ENCODE peak calls at places on chromosomes 16 and 17, in nine cellular contexts. X, H, C, Q, B, M, A, N and Y are unnamed samples.

GRCh38 chr17:9241774-9242496 is 220.6 kb downstream of the NTN1 start:
- DNase-seq in Q (no peak), N (no peak), M (no peak), H (no peak), A (no peak), X (no peak), C (no peak), B (no peak), Y (no peak)

GRCh38 chr17:45381001-45381400 is 51.7 kb downstream of the ARHGAP27 start:
- DNase-seq in B (no peak), A (no peak), H (no peak), X (no peak), M (no peak), Q (no peak), C (no peak), N (no peak), Y (no peak)

GRCh38 chr16:11377156-11377555 is 31.9 kb downstream of the RMI2 start:
- DNase-seq in C (no peak), Q (no peak), A (no peak), X (no peak), N (no peak), M (no peak), B (no peak), H (no peak), Y (no peak)

GRCh38 chr16:72609933-72610332 is 438.0 kb upstream of the PMFBP1 start:
- DNase-seq in Q (no peak), A (no peak), M (no peak), H (no peak), C (no peak), X (no peak), B (no peak), N (no peak), Y (no peak)

GRCh38 chr16:52095466-52095865 is 451.5 kb downstream of the TOX3 start:
- DNase-seq in A (no peak), N (no peak), X (no peak), M (no peak), C (no peak), Q (no peak), H (no peak), B (no peak), Y (no peak)

GRCh38 chr17:8832711-8833352 is 33.7 kb upstream of the MFSD6L start:
- DNase-seq in X (no peak), N (no peak), Q (no peak), B (no peak), C (no peak), M (peak; percentile 66), H (no peak), A (no peak), Y (no peak)

GRCh38 chr16:20938426-20938825 is 37.9 kb downstream of the LYRM1 start:
- DNase-seq in M (no peak), X (no peak), Q (peak; percentile 36), H (no peak), B (no peak), A (peak; percentile 29), C (no peak), N (peak; percentile 49), Y (no peak)

GRCh38 chr17:38864636-38865398 is 5.0 kb upstream of the LASP1 start:
- DNase-seq in B (no peak), H (no peak), Q (no peak), N (peak; percentile 65), X (no peak), M (no peak), A (peak; percentile 23), C (no peak), Y (no peak)

GRCh38 chr17:63497708-63498483 is 21.0 kb downstream of the ACE start:
- DNase-seq in N (no peak), A (peak; percentile 47), C (no peak), M (no peak), H (no peak), X (no peak), B (no peak), Q (no peak), Y (no peak)

GRCh38 chr16:70577256-70577698 is 53.7 kb downstream of the SF3B3 start:
- DNase-seq in H (peak; percentile 59), M (no peak), C (no peak), N (peak; percentile 87), A (peak; percentile 74), B (peak; percentile 93), X (no peak), Q (peak; percentile 55), Y (peak; percentile 50)

GRCh38 chr17:74750039-74750326 is 1.6 kb downstream of the NHERF1 start:
- DNase-seq in C (no peak), M (no peak), B (no peak), H (no peak), N (no peak), A (no peak), Q (no peak), X (no peak), Y (no peak)

GRCh38 chr17:36586138-36586537 is 5.5 kb upstream of the DHRS11 start:
- DNase-seq in B (no peak), Q (no peak), X (no peak), M (no peak), N (no peak), C (no peak), A (no peak), H (no peak), Y (no peak)

GRCh38 chr17:21174719-21175118 is 39.2 kb downstream of the TMEM11 start:
- DNase-seq in B (no peak), X (no peak), M (peak; percentile 18), H (no peak), C (no peak), Q (no peak), A (no peak), N (no peak), Y (no peak)

GRCh38 chr17:50043290-50044148 is 12.4 kb upstream of the ITGA3 start:
- DNase-seq in B (no peak), H (no peak), X (no peak), M (no peak), C (no peak), A (no peak), N (no peak), Q (no peak), Y (no peak)

GRCh38 chr16:70715113-70715711 is 29.4 kb upstream of the MTSS2 start:
- DNase-seq in Q (peak; percentile 98), B (peak; percentile 99), C (no peak), N (peak; percentile 99), H (peak; percentile 98), M (peak; percentile 68), X (no peak), A (peak; percentile 100), Y (peak; percentile 99)

GRCh38 chr16:56477096-56477878 is 25.9 kb downstream of the OGFOD1 start:
- DNase-seq in N (peak; percentile 92), H (peak; percentile 69), X (no peak), M (no peak), C (no peak), B (peak; percentile 69), Q (peak; percentile 71), A (peak; percentile 81), Y (peak; percentile 53)

GRCh38 chr16:84795338-84796053 is 24.3 kb upstream of the CRISPLD2 start:
- DNase-seq in N (peak; percentile 26), B (no peak), H (peak; percentile 37), C (no peak), X (no peak), M (peak; percentile 79), A (peak; percentile 67), Q (peak; percentile 98), Y (peak; percentile 56)

GRCh38 chr16:31201511-31202401 is 804 bp downstream of the PYCARD start:
- DNase-seq in M (no peak), H (peak; percentile 45), C (no peak), X (peak; percentile 55), B (no peak), N (peak; percentile 17), Q (no peak), A (no peak), Y (no peak)

GRCh38 chr16:89357055-89357454 is 133.3 kb downstream of the ANKRD11 start:
- DNase-seq in A (no peak), C (no peak), N (no peak), H (peak; percentile 59), B (no peak), X (no peak), M (no peak), Q (no peak), Y (no peak)

GRCh38 chr17:1882836-1883235 is 53.0 kb downstream of the RPA1 start:
- DNase-seq in Q (no peak), B (no peak), C (no peak), A (peak; percentile 55), N (peak; percentile 49), H (peak; percentile 26), M (peak; percentile 25), X (no peak), Y (no peak)

GRCh38 chr16:46833465-46833810 is 2.5 kb upstream of the C16orf87 start:
- DNase-seq in H (no peak), B (no peak), C (no peak), A (peak; percentile 86), M (no peak), Q (no peak), X (no peak), N (no peak), Y (no peak)

GRCh38 chr17:14580494-14580893 is 279.6 kb downstream of the HS3ST3B1 start:
- DNase-seq in C (no peak), B (no peak), X (no peak), H (no peak), A (no peak), M (no peak), Q (peak; percentile 0), N (no peak), Y (no peak)

GRCh38 chr17:6343191-6343590 is 91.7 kb downstream of the AIPL1 start:
- DNase-seq in B (no peak), A (no peak), Q (no peak), H (no peak), X (no peak), C (no peak), M (no peak), N (no peak), Y (no peak)

GRCh38 chr16:86762035-86762550 is 183.7 kb downstream of the FOXL1 start:
- DNase-seq in B (no peak), N (no peak), C (no peak), A (no peak), H (no peak), X (no peak), M (no peak), Q (no peak), Y (no peak)

GRCh38 chr16:77297996-77298637 is 98.9 kb downstream of the SYCE1L start:
- DNase-seq in C (no peak), N (peak; percentile 33), X (no peak), H (no peak), A (peak; percentile 85), M (no peak), B (no peak), Q (no peak), Y (peak; percentile 51)

GRCh38 chr17:72296456-72296855 is 175.6 kb downstream of the SOX9 start:
- DNase-seq in H (peak; percentile 34), N (peak; percentile 2), X (no peak), B (no peak), Q (peak; percentile 33), C (no peak), A (no peak), M (no peak), Y (no peak)

GRCh38 chr16:15493416-15494181 is 59.2 kb downstream of the BMERB1 start:
- DNase-seq in X (no peak), A (no peak), B (no peak), M (no peak), H (no peak), N (peak; percentile 83), Q (peak; percentile 36), C (no peak), Y (no peak)

GRCh38 chr17:67095803-67096202 is 51.4 kb downstream of the CACNG1 start:
- DNase-seq in M (no peak), A (no peak), Q (peak; percentile 20), B (no peak), H (no peak), X (no peak), N (peak; percentile 30), C (no peak), Y (peak; percentile 2)